ENCODE peak calls at places on chromosomes 16 and 17, in ten cellular contexts. H is GM12865, F is HS-27A, K is HT1080, Q is ascending aorta, E is neural crest cell, C is Calu3, V is NCI-H1092, T is GM19239, S is GM13977. R is an unnamed sample.

GRCh38 chr16:878071-878784 is 77.7 kb upstream of the GNG13 start:
- DNase-seq in F (no peak), E (no peak), K (peak), S (no peak), C (no peak), V (no peak), T (no peak), Q (no peak), H (no peak), R (no peak)

GRCh38 chr16:46920402-46921068 is 36.4 kb downstream of the GPT2 start:
- DNase-seq in S (no peak), K (no peak), E (no peak), T (no peak), Q (no peak), V (no peak), F (no peak), C (peak), H (no peak), R (no peak)

GRCh38 chr16:15857779-15858560 is 1.1 kb upstream of the MYH11 start:
- DNase-seq in E (peak), F (peak), T (no peak), H (no peak), Q (peak), C (peak), S (peak), K (no peak), V (no peak), R (no peak)

GRCh38 chr17:62720126-62720850 is 87.8 kb downstream of the MARCHF10 start:
- DNase-seq in F (no peak), H (peak), V (no peak), C (peak), E (no peak), S (no peak), Q (no peak), K (no peak), T (no peak), R (no peak)

GRCh38 chr17:1072551-1072961 is 75.6 kb downstream of the TIMM22 start:
- DNase-seq in S (no peak), T (no peak), K (no peak), F (no peak), Q (no peak), C (no peak), E (no peak), H (no peak), V (no peak), R (no peak)

GRCh38 chr17:30534938-30535921 is 58.0 kb downstream of the GOSR1 start:
- DNase-seq in S (no peak), T (no peak), C (no peak), K (no peak), F (no peak), E (no peak), Q (no peak), V (no peak), H (no peak), R (no peak)

GRCh38 chr17:16037636-16038035 is 38.0 kb downstream of the TTC19 start:
- DNase-seq in V (no peak), T (no peak), Q (no peak), K (no peak), S (no peak), F (no peak), C (no peak), H (no peak), E (no peak), R (no peak)

GRCh38 chr17:50772251-50772650 is 4.9 kb upstream of the ANKRD40CL start:
- DNase-seq in S (no peak), F (no peak), V (no peak), T (no peak), H (peak), Q (no peak), C (no peak), E (no peak), K (no peak), R (no peak)

GRCh38 chr17:36939059-36939943 is 2.0 kb downstream of the LHX1 start:
- DNase-seq in E (no peak), T (no peak), C (no peak), Q (no peak), H (no peak), F (no peak), V (no peak), K (no peak), S (peak), R (peak)

GRCh38 chr16:12690024-12690423 is 113.7 kb downstream of the CPPED1 start:
- DNase-seq in C (no peak), F (no peak), Q (no peak), H (no peak), T (no peak), V (no peak), K (no peak), E (no peak), S (no peak), R (no peak)

GRCh38 chr17:79974786-79975497 is 60.7 kb downstream of the TBC1D16 start:
- DNase-seq in E (no peak), T (no peak), S (no peak), H (peak), F (no peak), Q (no peak), C (no peak), K (no peak), V (no peak), R (no peak)

GRCh38 chr16:83420206-83420760 is 387.5 kb upstream of the HSBP1 start:
- DNase-seq in T (no peak), C (no peak), K (no peak), V (no peak), H (no peak), F (no peak), E (peak), S (no peak), Q (no peak), R (no peak)

GRCh38 chr16:10646228-10646580 is 48.5 kb downstream of the TEKT5 start:
- DNase-seq in Q (no peak), S (no peak), C (no peak), F (no peak), H (no peak), T (no peak), E (no peak), V (no peak), K (no peak), R (no peak)

GRCh38 chr16:55678061-55678935 is 22.5 kb downstream of the SLC6A2 start:
- DNase-seq in E (no peak), S (no peak), C (no peak), V (no peak), T (no peak), F (no peak), K (no peak), H (no peak), Q (no peak), R (no peak)

GRCh38 chr16:85188822-85189672 is 76.8 kb upstream of the CIBAR2 start:
- DNase-seq in H (no peak), C (no peak), F (no peak), Q (no peak), T (no peak), S (no peak), V (no peak), E (no peak), K (no peak), R (no peak)

GRCh38 chr17:77332034-77332971 is 191.5 kb downstream of the SEC14L1 start:
- DNase-seq in F (no peak), E (no peak), C (no peak), Q (no peak), S (no peak), K (no peak), T (no peak), V (no peak), H (peak), R (peak)

GRCh38 chr17:32494621-32495346 is 8.0 kb downstream of the CDK5R1 start:
- DNase-seq in K (no peak), V (peak), S (no peak), T (no peak), C (no peak), E (no peak), F (no peak), H (no peak), Q (no peak), R (no peak)

GRCh38 chr16:76787394-76787793 is 403.6 kb upstream of the MON1B start:
- DNase-seq in K (no peak), H (no peak), E (no peak), F (no peak), T (no peak), V (no peak), Q (no peak), C (no peak), S (no peak), R (no peak)

GRCh38 chr16:73064996-73065349 is 17.0 kb upstream of the ZFHX3 start:
- DNase-seq in H (no peak), F (no peak), E (no peak), C (no peak), T (no peak), V (no peak), K (no peak), Q (no peak), S (no peak), R (no peak)

GRCh38 chr17:76544916-76545365 is 5.1 kb downstream of the PRCD start:
- DNase-seq in T (no peak), S (no peak), Q (no peak), F (no peak), H (no peak), V (no peak), K (no peak), C (no peak), E (no peak), R (no peak)

GRCh38 chr16:66266436-66267286 is 99.8 kb upstream of the CDH5 start:
- DNase-seq in H (no peak), T (no peak), K (no peak), V (no peak), E (no peak), S (no peak), C (no peak), Q (no peak), F (no peak), R (no peak)

GRCh38 chr17:7502171-7502847 is 18.1 kb downstream of the POLR2A start:
- DNase-seq in C (no peak), T (no peak), V (no peak), F (no peak), S (no peak), E (no peak), K (no peak), H (no peak), Q (no peak), R (no peak)

GRCh38 chr17:4433515-4434031 is at the start of gene SPNS3:
- DNase-seq in H (peak), S (no peak), V (no peak), E (no peak), T (no peak), C (no peak), F (no peak), K (peak), Q (no peak), R (no peak)

GRCh38 chr16:306911-307370 is 24.0 kb downstream of the PDIA2 start:
- DNase-seq in S (no peak), V (peak), T (no peak), K (no peak), H (no peak), C (no peak), E (no peak), F (no peak), Q (no peak), R (no peak)

GRCh38 chr17:73749337-73749807 is 105.1 kb upstream of the SDK2 start:
- DNase-seq in C (no peak), T (no peak), F (no peak), S (no peak), E (no peak), Q (no peak), K (peak), V (no peak), H (no peak), R (no peak)

GRCh38 chr17:76276069-76276431 is 10.9 kb downstream of the UBALD2 start:
- DNase-seq in Q (no peak), V (no peak), C (no peak), T (no peak), K (no peak), E (no peak), S (no peak), F (no peak), H (peak), R (no peak)

GRCh38 chr16:11359370-11359769 is 14.1 kb downstream of the RMI2 start:
- DNase-seq in Q (no peak), V (no peak), E (no peak), F (peak), T (no peak), C (peak), H (no peak), S (no peak), K (no peak), R (no peak)

GRCh38 chr16:11347831-11348230 is 2.6 kb downstream of the RMI2 start:
- DNase-seq in H (no peak), Q (no peak), K (no peak), T (no peak), V (no peak), E (no peak), F (no peak), S (no peak), C (no peak), R (no peak)

GRCh38 chr16:8620535-8620934 is 963 bp upstream of the METTL22 start:
- DNase-seq in F (no peak), S (no peak), K (peak), H (peak), C (no peak), T (no peak), V (no peak), Q (no peak), E (no peak), R (no peak)

R was measured in HAP-1.